ENCODE peak calls at places on chromosomes 7 and 10, in eight cellular contexts. One of them, this sample, is unnamed.
A peak's percentile ranks its signal among the peaks of the same experiment; 100 is the strongest.

GRCh38 chr10:119737827-119738226 is 12.0 kb downstream of the INPP5F start:
- DNase-seq in cerebellar cortex: no peak
- DNase-seq in stimulated activated naive CD4-positive, alpha-beta T cell: no peak
- DNase-seq in fibroblast of the conjunctiva: peak; percentile 79
- DNase-seq in anterior cingulate cortex: no peak
- DNase-seq in pulmonary artery endothelial cell: peak; percentile 80
- DNase-seq in HS-5: peak; percentile 63
- DNase-seq in fibroblast of the aortic adventitia: peak; percentile 81
- DNase-seq in this sample: peak; percentile 88

GRCh38 chr10:112435013-112435619 is 11.6 kb downstream of the ZDHHC6 start:
- DNase-seq in cerebellar cortex: peak; percentile 26
- DNase-seq in stimulated activated naive CD4-positive, alpha-beta T cell: no peak
- DNase-seq in fibroblast of the conjunctiva: peak; percentile 12
- DNase-seq in anterior cingulate cortex: no peak
- DNase-seq in pulmonary artery endothelial cell: no peak
- DNase-seq in HS-5: no peak
- DNase-seq in fibroblast of the aortic adventitia: peak; percentile 72
- DNase-seq in this sample: peak; percentile 68

GRCh38 chr10:62554632-62555199 is 180.5 kb downstream of the ZNF365 start:
- DNase-seq in cerebellar cortex: peak; percentile 52
- DNase-seq in stimulated activated naive CD4-positive, alpha-beta T cell: peak; percentile 25
- DNase-seq in fibroblast of the conjunctiva: peak; percentile 63
- DNase-seq in anterior cingulate cortex: no peak
- DNase-seq in pulmonary artery endothelial cell: no peak
- DNase-seq in HS-5: no peak
- DNase-seq in fibroblast of the aortic adventitia: peak; percentile 73
- DNase-seq in this sample: peak; percentile 70

GRCh38 chr7:130697791-130698190 is 11.4 kb upstream of the TSGA13 start:
- DNase-seq in cerebellar cortex: no peak
- DNase-seq in stimulated activated naive CD4-positive, alpha-beta T cell: no peak
- DNase-seq in fibroblast of the conjunctiva: no peak
- DNase-seq in anterior cingulate cortex: no peak
- DNase-seq in pulmonary artery endothelial cell: no peak
- DNase-seq in HS-5: no peak
- DNase-seq in fibroblast of the aortic adventitia: no peak
- DNase-seq in this sample: no peak

GRCh38 chr10:54010337-54010736 is 790.7 kb downstream of the PCDH15 start:
- DNase-seq in cerebellar cortex: no peak
- DNase-seq in stimulated activated naive CD4-positive, alpha-beta T cell: no peak
- DNase-seq in fibroblast of the conjunctiva: no peak
- DNase-seq in anterior cingulate cortex: no peak
- DNase-seq in pulmonary artery endothelial cell: no peak
- DNase-seq in HS-5: no peak
- DNase-seq in fibroblast of the aortic adventitia: no peak
- DNase-seq in this sample: no peak

GRCh38 chr7:77550586-77550985 is 13.5 kb downstream of the PTPN12 start:
- DNase-seq in cerebellar cortex: no peak
- DNase-seq in stimulated activated naive CD4-positive, alpha-beta T cell: no peak
- DNase-seq in fibroblast of the conjunctiva: peak; percentile 33
- DNase-seq in anterior cingulate cortex: no peak
- DNase-seq in pulmonary artery endothelial cell: no peak
- DNase-seq in HS-5: no peak
- DNase-seq in fibroblast of the aortic adventitia: peak; percentile 82
- DNase-seq in this sample: peak; percentile 89

GRCh38 chr10:7311256-7312178 is 99.3 kb downstream of the SFMBT2 start:
- DNase-seq in cerebellar cortex: no peak
- DNase-seq in stimulated activated naive CD4-positive, alpha-beta T cell: no peak
- DNase-seq in fibroblast of the conjunctiva: no peak
- DNase-seq in anterior cingulate cortex: no peak
- DNase-seq in pulmonary artery endothelial cell: no peak
- DNase-seq in HS-5: no peak
- DNase-seq in fibroblast of the aortic adventitia: no peak
- DNase-seq in this sample: no peak

GRCh38 chr10:14555806-14556205 is 218.9 kb downstream of the FAM107B start:
- DNase-seq in cerebellar cortex: no peak
- DNase-seq in stimulated activated naive CD4-positive, alpha-beta T cell: no peak
- DNase-seq in fibroblast of the conjunctiva: no peak
- DNase-seq in anterior cingulate cortex: no peak
- DNase-seq in pulmonary artery endothelial cell: no peak
- DNase-seq in HS-5: no peak
- DNase-seq in fibroblast of the aortic adventitia: no peak
- DNase-seq in this sample: no peak

This sample was measured in GM23248.